ENCODE peak calls at places on chromosomes 2 and 18, in ten cellular contexts. T, B, F, R, U, S, Q, Y, J and W are unnamed samples.

GRCh38 chr2:159807183-159808037 is 9.4 kb upstream of the CD302 start:
- DNase-seq in U (no peak), Y (peak), S (peak), F (peak), R (peak), Q (no peak), T (no peak), J (peak), B (no peak), W (no peak)

GRCh38 chr18:77223221-77223639 is 26.4 kb upstream of the GALR1 start:
- DNase-seq in J (no peak), Y (no peak), Q (no peak), B (no peak), S (peak), U (no peak), T (no peak), F (no peak), R (no peak), W (no peak)

GRCh38 chr2:183037660-183038340 is 457 bp downstream of the NCKAP1 start:
- DNase-seq in Y (no peak), S (peak), U (peak), T (peak), B (no peak), J (peak), R (peak), Q (peak), F (peak), W (peak)

GRCh38 chr2:207782238-207783030 is 12.7 kb upstream of the FZD5 start:
- DNase-seq in Y (no peak), S (no peak), J (peak), B (no peak), Q (no peak), F (no peak), T (no peak), U (no peak), R (no peak), W (no peak)

GRCh38 chr18:38996056-38996455 is 1430.5 kb upstream of the CELF4 start:
- DNase-seq in Q (no peak), F (no peak), B (no peak), R (no peak), Y (no peak), U (no peak), J (no peak), T (no peak), S (no peak), W (no peak)

GRCh38 chr2:53569957-53570727 is 197.5 kb upstream of the CHAC2 start:
- DNase-seq in Q (no peak), T (no peak), B (no peak), Y (no peak), F (no peak), U (no peak), R (no peak), J (no peak), S (no peak), W (no peak)

GRCh38 chr18:76643996-76644395 is 149.0 kb upstream of the ZNF516 start:
- DNase-seq in S (peak), Q (no peak), R (no peak), B (no peak), U (no peak), F (no peak), T (no peak), Y (no peak), J (no peak), W (no peak)

GRCh38 chr18:2027026-2027425 is 544.3 kb downstream of the METTL4 start:
- DNase-seq in R (no peak), B (no peak), Y (no peak), S (no peak), T (no peak), F (no peak), J (no peak), Q (no peak), U (no peak), W (no peak)

GRCh38 chr2:83085869-83086268 is 1373.2 kb downstream of the SUCLG1 start:
- DNase-seq in R (no peak), U (no peak), Q (no peak), S (no peak), T (no peak), B (no peak), J (no peak), F (no peak), Y (no peak), W (no peak)

GRCh38 chr2:218891275-218892135 is 10.9 kb downstream of the WNT10A start:
- DNase-seq in J (no peak), B (no peak), F (no peak), T (no peak), S (no peak), R (no peak), Q (no peak), U (no peak), Y (no peak), W (no peak)

GRCh38 chr2:37297632-37298031 is 27.0 kb downstream of the PRKD3 start:
- DNase-seq in Y (no peak), F (no peak), R (no peak), T (no peak), J (no peak), Q (no peak), U (no peak), S (no peak), B (no peak), W (no peak)

GRCh38 chr2:16363581-16363980 is 302.1 kb downstream of the CYRIA start:
- DNase-seq in T (no peak), U (no peak), S (no peak), Q (no peak), Y (no peak), B (no peak), J (no peak), F (no peak), R (no peak), W (no peak)

GRCh38 chr2:35785564-35785963 is 570.0 kb upstream of the CRIM1 start:
- DNase-seq in S (no peak), B (no peak), F (no peak), T (no peak), R (no peak), Y (no peak), U (no peak), Q (no peak), J (no peak), W (no peak)

GRCh38 chr2:229849073-229849472 is 72.7 kb downstream of the TRIP12 start:
- DNase-seq in B (no peak), S (no peak), F (no peak), Q (no peak), J (no peak), Y (peak), R (no peak), T (no peak), U (no peak), W (no peak)

GRCh38 chr2:62266433-62267038 is 70.6 kb downstream of the B3GNT2 start:
- DNase-seq in J (no peak), B (no peak), S (peak), Q (no peak), T (no peak), U (no peak), R (no peak), Y (no peak), F (no peak), W (no peak)

GRCh38 chr2:177817300-177817699 is 255.3 kb downstream of the PDE11A start:
- DNase-seq in J (no peak), F (no peak), Q (no peak), U (no peak), T (no peak), S (no peak), R (no peak), B (no peak), Y (no peak), W (no peak)

GRCh38 chr18:10410472-10411300 is 43.7 kb upstream of the APCDD1 start:
- DNase-seq in Q (no peak), B (no peak), T (peak), Y (no peak), J (no peak), S (no peak), R (no peak), U (no peak), F (no peak), W (no peak)

GRCh38 chr2:130767408-130767775 is 12.1 kb downstream of the AMER3 start:
- DNase-seq in R (no peak), T (no peak), U (no peak), J (no peak), S (no peak), F (no peak), B (peak), Y (no peak), Q (no peak), W (no peak)

GRCh38 chr2:166361351-166362153 is 14.2 kb downstream of the SCN9A start:
- DNase-seq in R (peak), Y (peak), U (no peak), S (peak), T (no peak), B (no peak), Q (no peak), F (peak), J (peak), W (no peak)

GRCh38 chr2:132400169-132400900 is 16.3 kb upstream of the GPR39 start:
- DNase-seq in U (peak), S (peak), F (no peak), B (no peak), R (no peak), T (no peak), J (peak), Q (no peak), Y (no peak), W (no peak)

DNA sequence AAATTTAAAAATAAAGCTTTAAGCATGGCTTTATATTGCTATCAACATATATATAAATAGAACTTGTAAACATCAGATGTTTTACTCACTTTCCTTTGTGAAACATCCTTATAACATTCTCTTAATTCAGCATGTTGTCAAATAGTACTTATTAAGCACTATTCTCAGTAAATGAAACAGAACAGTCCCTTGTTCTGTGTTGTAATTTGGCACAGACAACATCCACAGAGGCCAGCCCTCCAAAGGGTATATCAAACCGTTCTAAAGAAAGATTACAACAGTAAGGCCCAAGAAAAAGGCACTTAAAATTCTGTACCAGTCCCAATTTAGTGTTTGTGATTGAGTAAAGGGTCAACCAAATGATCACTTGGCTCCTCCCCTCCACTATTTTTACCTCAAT is 46.0 kb downstream of the GAREM1 start:
- DNase-seq in J (no peak), T (no peak), R (no peak), U (peak), Q (no peak), B (no peak), S (no peak), Y (no peak), F (no peak), W (no peak)
- H3K27ac ChIP-seq in J (no peak), T (peak), R (no peak), U (no peak), Q (no peak), B (no peak), S (no peak), Y (no peak), F (no peak), W (no peak)

DNA sequence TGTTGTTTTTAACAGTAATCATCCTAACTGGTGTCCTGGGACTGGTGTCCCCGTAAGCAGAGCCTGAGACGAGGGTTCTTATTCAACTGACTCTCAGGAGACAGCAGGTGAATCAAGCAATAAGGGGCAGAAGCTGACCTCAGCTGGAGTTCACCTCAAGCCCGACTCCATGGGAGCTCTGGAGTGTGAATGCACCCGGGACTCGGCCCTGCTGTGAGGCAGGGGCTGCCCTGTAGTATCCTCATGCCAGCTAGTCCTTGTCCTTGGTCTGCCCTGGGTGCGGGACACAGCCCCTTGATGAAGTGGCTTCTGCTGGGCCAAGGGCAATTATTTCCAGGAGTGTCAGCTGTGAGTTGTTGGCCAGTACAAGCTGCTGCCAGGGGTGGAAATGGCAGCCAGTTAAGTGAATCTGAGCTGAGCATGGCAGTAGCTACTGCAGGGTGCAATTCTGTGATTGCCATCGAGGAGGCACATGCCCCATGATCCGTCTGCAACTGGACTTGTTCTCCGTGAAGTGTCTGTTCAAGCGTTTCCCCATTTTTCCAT is 54.9 kb upstream of the OTOS start:
- DNase-seq in R (no peak), F (no peak), J (no peak), Y (no peak), Q (no peak), S (no peak), U (no peak), T (no peak), B (peak), W (no peak)
- H3K27ac ChIP-seq in R (no peak), F (no peak), J (no peak), Y (no peak), Q (no peak), S (no peak), U (no peak), T (no peak), B (no peak), W (no peak)

GRCh38 chr2:23662941-23663729 is 263.8 kb downstream of the ATAD2B start:
- DNase-seq in Y (no peak), B (no peak), Q (no peak), J (no peak), S (peak), U (peak), R (no peak), F (no peak), T (no peak), W (no peak)

GRCh38 chr2:23664069-23664788 is 262.7 kb downstream of the ATAD2B start:
- DNase-seq in U (no peak), Q (no peak), B (no peak), J (no peak), T (no peak), F (no peak), R (no peak), S (no peak), Y (no peak), W (no peak)

GRCh38 chr2:23662466-23662865 is 264.5 kb downstream of the ATAD2B start:
- DNase-seq in B (no peak), J (no peak), S (no peak), U (no peak), T (no peak), R (no peak), Q (no peak), F (no peak), Y (no peak), W (no peak)

GRCh38 chr2:23661276-23662050 is 265.5 kb downstream of the ATAD2B start:
- DNase-seq in U (no peak), S (peak), B (no peak), F (no peak), Q (no peak), T (no peak), Y (no peak), R (no peak), J (no peak), W (no peak)

GRCh38 chr2:23663730-23664005 is 263.3 kb downstream of the ATAD2B start:
- DNase-seq in Y (no peak), F (no peak), R (no peak), B (no peak), Q (no peak), J (no peak), U (no peak), T (no peak), S (peak), W (no peak)
- H3K27ac ChIP-seq in Y (no peak), F (no peak), R (no peak), B (no peak), Q (no peak), J (no peak), U (peak), T (no peak), S (no peak), W (no peak)

GRCh38 chr18:710418-711300 is 1.8 kb downstream of the ENOSF1 start:
- DNase-seq in Y (no peak), J (no peak), T (no peak), B (no peak), S (no peak), R (no peak), F (no peak), U (no peak), Q (no peak), W (no peak)
- H3K27ac ChIP-seq in Y (no peak), J (peak), T (no peak), B (no peak), S (peak), R (no peak), F (no peak), U (peak), Q (no peak), W (peak)

DNA sequence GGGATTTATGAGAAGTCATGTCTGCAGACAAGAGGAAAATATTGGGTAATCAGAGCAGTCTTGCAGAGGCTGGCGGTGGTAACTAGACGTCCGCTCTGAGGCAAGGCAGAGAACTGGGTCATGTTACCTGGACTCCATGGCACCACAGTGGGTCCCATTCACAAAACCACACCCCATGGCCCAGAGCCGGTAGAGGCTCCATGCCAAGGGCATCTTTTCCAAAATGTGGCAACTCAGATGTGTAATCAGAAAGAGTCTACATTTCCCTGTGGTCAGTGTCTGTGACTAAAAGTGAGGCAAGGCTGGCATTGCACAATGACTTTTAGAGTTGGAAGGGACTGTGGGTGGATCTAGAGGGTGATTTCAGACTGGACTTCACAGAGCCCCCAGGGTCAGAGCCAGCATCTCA is 113.1 kb downstream of the MREG start:
- DNase-seq in F (no peak), B (no peak), U (no peak), J (peak), Y (no peak), S (peak), R (no peak), Q (no peak), T (peak), W (no peak)
- H3K27ac ChIP-seq in F (no peak), B (no peak), U (no peak), J (no peak), Y (no peak), S (peak), R (no peak), Q (no peak), T (no peak), W (no peak)

GRCh38 chr2:188293601-188294482 is 2.2 kb downstream of the GULP1 start:
- DNase-seq in Q (no peak), F (peak), T (peak), R (no peak), U (peak), J (peak), Y (peak), B (no peak), S (peak), W (no peak)

GRCh38 chr2:188292446-188293239 is 969 bp downstream of the GULP1 start:
- DNase-seq in R (no peak), U (peak), F (peak), T (peak), J (peak), Y (peak), S (peak), B (peak), Q (no peak), W (no peak)

GRCh38 chr2:188295067-188295685 is 3.5 kb downstream of the GULP1 start:
- DNase-seq in S (no peak), B (no peak), Q (no peak), J (no peak), T (no peak), R (no peak), U (no peak), F (no peak), Y (peak), W (no peak)

GRCh38 chr2:188291617-188292445 is at the start of gene GULP1:
- DNase-seq in S (peak), F (peak), B (peak), J (peak), R (no peak), T (peak), Y (peak), U (peak), Q (no peak), W (no peak)

GRCh38 chr2:188294547-188294946 is 2.9 kb downstream of the GULP1 start:
- DNase-seq in J (no peak), T (no peak), Q (no peak), R (no peak), B (no peak), F (no peak), Y (peak), U (no peak), S (peak), W (no peak)
- H3K27ac ChIP-seq in J (peak), T (no peak), Q (no peak), R (no peak), B (no peak), F (peak), Y (peak), U (peak), S (no peak), W (no peak)

GRCh38 chr18:55380574-55380973 is 207.4 kb downstream of the TCF4 start:
- DNase-seq in Q (no peak), Y (no peak), S (peak), U (no peak), T (no peak), R (no peak), F (no peak), B (no peak), J (no peak), W (no peak)

GRCh38 chr18:55372205-55372604 is 215.8 kb downstream of the TCF4 start:
- DNase-seq in S (no peak), R (no peak), U (no peak), Q (no peak), Y (no peak), T (no peak), J (no peak), B (no peak), F (no peak), W (no peak)

GRCh38 chr18:55376387-55376786 is 211.6 kb downstream of the TCF4 start:
- DNase-seq in T (no peak), F (no peak), Q (no peak), U (no peak), R (no peak), S (no peak), Y (no peak), J (no peak), B (no peak), W (no peak)

GRCh38 chr18:55381277-55381676 is 206.7 kb downstream of the TCF4 start:
- DNase-seq in F (no peak), R (no peak), U (no peak), B (no peak), J (no peak), T (no peak), Q (no peak), Y (no peak), S (peak), W (no peak)

GRCh38 chr18:55375930-55376329 is 212.1 kb downstream of the TCF4 start:
- DNase-seq in T (no peak), B (no peak), Y (no peak), S (no peak), Q (no peak), R (no peak), J (no peak), U (no peak), F (no peak), W (no peak)
- H3K27ac ChIP-seq in T (no peak), B (no peak), Y (no peak), S (no peak), Q (no peak), R (no peak), J (no peak), U (no peak), F (no peak), W (no peak)

GRCh38 chr2:77566131-77566530 is 44.0 kb upstream of the LRRTM4 start:
- DNase-seq in R (no peak), S (no peak), J (no peak), B (no peak), Y (no peak), U (no peak), T (no peak), F (no peak), Q (no peak), W (no peak)
- H3K27ac ChIP-seq in R (no peak), S (no peak), J (no peak), B (no peak), Y (no peak), U (no peak), T (no peak), F (no peak), Q (no peak), W (no peak)

GRCh38 chr2:234444242-234444641 is 52.6 kb downstream of the ARL4C start:
- DNase-seq in J (no peak), S (peak), B (no peak), U (no peak), T (no peak), Q (no peak), Y (no peak), R (peak), F (no peak), W (no peak)
- H3K27ac ChIP-seq in J (peak), S (peak), B (peak), U (no peak), T (no peak), Q (peak), Y (no peak), R (peak), F (no peak), W (peak)